ENCODE peak calls at places on chromosomes 16 and 17, in nine cellular contexts. A is B cell; J is mesothelial cell of epicardium; T is ELR; M is activated CD4-positive, alpha-beta T cell treated with anti-CD3 and anti-CD28 coated beads, Interleukin-2, amount 10 ng/mL, durations not matched to agents 7 days and 5 days; P is NAMALWA; L is body of pancreas; U is nucleus accumbens; W is NCI-H2171. I is an unnamed sample.

GRCh38 chr17:44108440-44109311 is 14.8 kb downstream of the HDAC5 start:
- DNase-seq in T (peak; percentile 96), M (no peak), L (peak; percentile 48), J (no peak), W (no peak), A (no peak), P (no peak), U (no peak), I (peak; percentile 48)

GRCh38 chr17:15307686-15308085 is 33.7 kb downstream of the TEKT3 start:
- DNase-seq in T (no peak), A (no peak), J (no peak), U (no peak), M (no peak), P (no peak), W (no peak), L (no peak), I (no peak)

GRCh38 chr17:38509772-38510423 is 81.6 kb downstream of the ARHGAP23 start:
- DNase-seq in L (no peak), M (no peak), W (no peak), P (no peak), J (no peak), T (no peak), A (peak; percentile 57), U (no peak), I (no peak)

GRCh38 chr17:882827-883585 is 96.6 kb downstream of the NXN start:
- DNase-seq in J (no peak), U (no peak), A (no peak), W (no peak), T (no peak), M (no peak), P (no peak), L (peak; percentile 80), I (no peak)

GRCh38 chr17:8005951-8006730 is 3.7 kb downstream of the GUCY2D start:
- DNase-seq in A (no peak), U (no peak), T (no peak), P (peak; percentile 50), M (no peak), J (no peak), W (no peak), L (no peak), I (no peak)

GRCh38 chr16:88383401-88384221 is 852 bp downstream of the ZNF469 start:
- DNase-seq in L (peak; percentile 26), U (no peak), P (no peak), J (no peak), W (no peak), T (peak; percentile 65), M (no peak), A (peak; percentile 73), I (no peak)

GRCh38 chr17:69434164-69434579 is 19.7 kb downstream of the MAP2K6 start:
- DNase-seq in J (no peak), W (no peak), L (no peak), T (peak; percentile 26), M (no peak), A (no peak), U (peak; percentile 9), P (no peak), I (peak; percentile 82)

GRCh38 chr17:63700528-63701441 is 860 bp upstream of the LIMD2 start:
- DNase-seq in M (peak; percentile 51), T (peak; percentile 43), W (peak; percentile 49), J (no peak), U (peak; percentile 49), L (no peak), P (peak; percentile 77), A (peak; percentile 88), I (peak; percentile 5)

GRCh38 chr16:66900721-66901441 is 17.8 kb downstream of the CDH16 start:
- DNase-seq in J (no peak), T (no peak), W (no peak), M (no peak), P (no peak), L (no peak), A (no peak), U (no peak), I (no peak)

I was measured in NCI-H446 treated with DMSO at 0.1 percent for 48 hours.